ENCODE peak calls at places on chromosomes 6 and 20, in four cellular contexts. Z is heart left ventricle, B is spleen, J is IMR-90. K is an unnamed sample.

GRCh38 chr20:46343358-46344357 is 35.4 kb upstream of the CDH22 start:
- DNase-seq in Z (no peak), J (no peak), B (no peak), K (no peak)

GRCh38 chr20:645318-646106 is 7.5 kb downstream of the SRXN1 start:
- DNase-seq in Z (peak), B (peak), J (peak), K (peak)

GRCh38 chr6:126947070-126947469 is 171.4 kb upstream of the RSPO3 start:
- DNase-seq in Z (no peak), J (peak), B (no peak), K (no peak)

GRCh38 chr20:43938932-43939761 is 24.5 kb downstream of the TOX2 start:
- DNase-seq in Z (peak), B (no peak), J (peak), K (peak)

GRCh38 chr20:542777-543368 is 717 bp downstream of the CSNK2A1 start:
- DNase-seq in B (peak), J (no peak), Z (peak), K (peak)

GRCh38 chr6:21946298-21946783 is 350.5 kb downstream of the PRL start:
- DNase-seq in B (no peak), Z (no peak), J (peak), K (no peak)

GRCh38 chr6:167952512-167952859 is 45.0 kb upstream of the KIF25 start:
- DNase-seq in Z (no peak), B (no peak), J (no peak), K (no peak)

GRCh38 chr20:44247676-44248419 is 740 bp downstream of the GDAP1L1 start:
- DNase-seq in Z (peak), B (no peak), J (peak), K (no peak)

GRCh38 chr6:142306736-142307135 is 4.9 kb downstream of the ADGRG6 start:
- DNase-seq in J (no peak), B (no peak), Z (no peak), K (no peak)

GRCh38 chr6:109165392-109165964 is 70.2 kb downstream of the CEP57L1 start:
- DNase-seq in J (peak), Z (peak), B (no peak), K (peak)

GRCh38 chr6:165925474-165926156 is 242.0 kb downstream of the TBXT start:
- DNase-seq in Z (no peak), J (peak), B (no peak), K (no peak)

GRCh38 chr6:3471286-3471685 is 14.4 kb upstream of the SLC22A23 start:
- DNase-seq in B (no peak), Z (no peak), J (no peak), K (no peak)

GRCh38 chr20:44863661-44864060 is 21.8 kb upstream of the YWHAB start:
- DNase-seq in J (no peak), Z (no peak), B (no peak), K (no peak)

GRCh38 chr20:58075980-58076749 is 152.3 kb downstream of the ANKRD60 start:
- DNase-seq in Z (no peak), B (no peak), J (no peak), K (no peak)

GRCh38 chr20:33790571-33790970 is 20.6 kb upstream of the CHMP4B start:
- DNase-seq in J (no peak), Z (no peak), B (no peak), K (no peak)

GRCh38 chr20:9460518-9460917 is 53.9 kb upstream of the LAMP5 start:
- DNase-seq in B (no peak), Z (no peak), J (peak), K (no peak)

GRCh38 chr6:135183532-135184440 is 2.7 kb downstream of the MYB start:
- DNase-seq in Z (no peak), J (peak), B (peak), K (peak)

GRCh38 chr6:149318581-149319286 is 1.2 kb downstream of the TAB2 start:
- DNase-seq in B (no peak), Z (no peak), J (no peak), K (no peak)

GRCh38 chr6:145815875-145816274 is 1.3 kb upstream of the FBXO30 start:
- DNase-seq in J (peak), B (no peak), Z (no peak), K (peak)

GRCh38 chr6:125631165-125631564 is 118.3 kb upstream of the HEY2 start:
- DNase-seq in B (no peak), J (no peak), Z (no peak), K (no peak)

GRCh38 chr6:128569737-128570438 is 49.5 kb upstream of the PTPRK start:
- DNase-seq in Z (no peak), J (peak), B (no peak), K (no peak)

GRCh38 chr6:158596861-158597260 is 37.0 kb downstream of the TMEM181 start:
- DNase-seq in J (no peak), Z (no peak), B (no peak), K (no peak)

GRCh38 chr6:36682328-36683144 is 4.0 kb downstream of the CDKN1A start:
- DNase-seq in J (no peak), Z (peak), B (peak), K (peak)
- H3K4me3 ChIP-seq in J (peak), Z (no peak), B (peak), K (no peak)

DNA sequence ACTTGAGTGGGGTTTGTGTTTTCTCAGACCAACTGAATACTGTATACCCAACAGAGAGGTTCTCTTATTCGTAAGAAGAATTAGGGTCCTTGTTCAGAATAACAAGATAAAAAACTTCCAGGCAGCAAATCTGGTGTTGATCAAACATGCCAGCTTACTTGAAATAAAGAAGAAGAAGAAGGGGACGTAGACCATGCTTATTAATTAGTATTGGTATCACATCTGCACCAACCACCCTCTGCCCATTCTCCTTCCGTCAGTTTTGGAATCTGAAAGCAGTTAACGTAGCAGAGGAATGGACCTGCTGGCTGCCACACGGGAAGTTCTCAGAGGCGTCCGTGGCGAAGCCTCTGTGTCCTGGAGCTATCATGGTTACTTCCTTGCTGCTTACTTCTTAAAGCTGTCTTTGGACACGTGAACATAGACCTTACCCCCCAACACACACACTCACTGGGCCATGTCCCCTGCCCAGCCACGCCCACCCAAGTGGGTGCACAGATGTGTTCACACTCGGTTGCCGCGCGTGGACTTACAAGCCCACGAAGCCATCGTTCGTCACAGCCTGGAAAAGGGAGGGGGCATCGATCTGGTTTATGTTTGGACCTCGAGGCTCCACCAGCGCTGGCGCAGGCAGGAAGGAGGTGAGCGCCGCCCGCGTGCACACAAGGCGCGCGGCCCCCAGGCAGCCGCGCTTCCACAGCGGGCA is 4.1 kb upstream of the DLL1 start:
- DNase-seq in Z (peak), B (no peak), J (no peak), K (no peak)
- H3K4me3 ChIP-seq in Z (peak), B (peak), J (peak), K (peak)

GRCh38 chr6:28782113-28782673 is 141.6 kb downstream of the TRIM27 start:
- DNase-seq in B (no peak), Z (no peak), J (no peak), K (no peak)
- H3K4me3 ChIP-seq in B (peak), Z (no peak), J (no peak), K (no peak)

GRCh38 chr6:131029661-131030297 is 33.3 kb downstream of the EPB41L2 start:
- DNase-seq in Z (no peak), B (no peak), J (peak), K (no peak)
- H3K4me3 ChIP-seq in Z (no peak), B (no peak), J (no peak), K (no peak)

K was measured in left lung.